ENCODE peak calls at places on chromosomes 5 and 9, in four cellular contexts. B is CD8-positive, alpha-beta memory T cell; X is HFFc6; C is islet precursor cell. T is an unnamed sample.

GRCh38 chr9:20844916-20845315 is 160.9 kb downstream of the FOCAD start:
- DNase-seq in C (no peak), B (no peak), X (no peak), T (no peak)

GRCh38 chr5:115439042-115439441 is 105.5 kb downstream of the FEM1C start:
- DNase-seq in C (no peak), X (peak; percentile 82), B (no peak), T (no peak)

GRCh38 chr5:109703827-109704226 is 14.1 kb downstream of the MAN2A1 start:
- DNase-seq in B (no peak), X (no peak), C (no peak), T (no peak)

GRCh38 chr5:129670944-129671343 is 77.0 kb upstream of the MINAR2 start:
- DNase-seq in C (no peak), B (no peak), X (peak; percentile 54), T (peak; percentile 2)

GRCh38 chr5:10832421-10832820 is 71.4 kb upstream of the DAP start:
- DNase-seq in X (no peak), B (no peak), C (no peak), T (no peak)

GRCh38 chr9:70399141-70399540 is 15.3 kb downstream of the KLF9 start:
- DNase-seq in C (no peak), X (no peak), B (no peak), T (no peak)

GRCh38 chr9:73655831-73656230 is 504.2 kb downstream of the ANXA1 start:
- DNase-seq in C (no peak), B (no peak), X (no peak), T (no peak)

GRCh38 chr5:113340537-113340936 is 94.3 kb downstream of the TSSK1B start:
- DNase-seq in B (no peak), X (no peak), C (no peak), T (peak; percentile 54)

GRCh38 chr5:139733698-139734491 is 61.7 kb upstream of the PSD2 start:
- DNase-seq in B (no peak), C (peak; percentile 75), X (no peak), T (no peak)

GRCh38 chr5:157602505-157602904 is 26.9 kb upstream of the ADAM19 start:
- DNase-seq in C (no peak), B (no peak), X (peak; percentile 35), T (no peak)

GRCh38 chr9:126694206-126695081 is 80.7 kb downstream of the LMX1B start:
- DNase-seq in X (no peak), C (peak; percentile 50), B (peak; percentile 43), T (no peak)

GRCh38 chr5:14380712-14381111 is 200.9 kb upstream of the OTULINL start:
- DNase-seq in X (no peak), C (no peak), B (no peak), T (no peak)

GRCh38 chr5:139820130-139820529 is 24.5 kb downstream of the PSD2 start:
- DNase-seq in B (no peak), X (no peak), C (no peak), T (peak; percentile 21)

GRCh38 chr9:123761905-123762605 is 167.9 kb downstream of the DENND1A start:
- DNase-seq in B (no peak), C (no peak), X (no peak), T (peak; percentile 47)

GRCh38 chr9:10050016-10050415 is 562.8 kb downstream of the PTPRD start:
- DNase-seq in C (peak; percentile 69), X (peak; percentile 39), B (no peak), T (peak; percentile 79)

GRCh38 chr5:159026781-159027180 is 72.9 kb downstream of the EBF1 start:
- DNase-seq in X (no peak), B (no peak), C (peak; percentile 43), T (no peak)

GRCh38 chr5:156479864-156480263 is 152.9 kb downstream of the SGCD start:
- DNase-seq in B (no peak), X (no peak), C (no peak), T (peak; percentile 35)

T was measured in mesendoderm.